ENCODE peak calls at places on chromosomes 12 and 14, in six cellular contexts. D is activated T-cell treated with anti-CD3 and anti-CD28 coated beads, Interleukin-2, amount 50 U/mL, for 4 hours; H is HepG2; M is upper lobe of left lung; K is stimulated activated naive CD8-positive, alpha-beta T cell treated with anti-CD3 and anti-CD28 coated beads, Interleukin-15, Interleukin-2, amounts not matched to agents 100 U/mL and 50 U/mL, for 24 hours; G is stimulated activated effector memory CD8-positive, alpha-beta T cell treated with anti-CD3 and anti-CD28 coated beads, Interleukin-12 subunit alpha, Interleukin-12 subunit beta, amount 100 ng/mL, for 72 hours. S is an unnamed sample.

GRCh38 chr12:71682466-71682865 is 3.4 kb upstream of the TMEM19 start:
- ATAC-seq in M (no peak), G (no peak), D (no peak), H (no peak), K (no peak), S (no peak)

GRCh38 chr14:102095231-102095870 is 8.5 kb upstream of the HSP90AA1 start:
- ATAC-seq in K (peak), M (no peak), D (peak), H (no peak), G (peak), S (peak)

GRCh38 chr14:24334431-24335271 is at the start of gene ADCY4:
- ATAC-seq in M (peak), H (peak), G (no peak), D (peak), K (no peak), S (no peak)

GRCh38 chr12:32120419-32120818 is 13.8 kb downstream of the BICD1 start:
- ATAC-seq in M (no peak), G (peak), H (no peak), K (peak), D (peak), S (peak)

GRCh38 chr14:68945190-68945584 is 33.9 kb downstream of the ACTN1 start:
- ATAC-seq in H (no peak), G (no peak), M (no peak), D (no peak), K (no peak), S (no peak)

GRCh38 chr14:49882826-49883694 is 9.8 kb upstream of the ARF6 start:
- ATAC-seq in H (no peak), K (no peak), M (peak), D (no peak), G (no peak), S (no peak)

GRCh38 chr14:68333265-68333664 is 459.6 kb downstream of the ZFP36L1 start:
- ATAC-seq in K (no peak), D (no peak), G (no peak), M (no peak), H (no peak), S (no peak)

GRCh38 chr12:110466791-110467190 is 1.3 kb downstream of the GPN3 start:
- ATAC-seq in M (no peak), G (no peak), H (no peak), K (no peak), D (no peak), S (no peak)

GRCh38 chr14:88911811-88912210 is 87.4 kb downstream of the TTC8 start:
- ATAC-seq in H (no peak), D (no peak), G (no peak), K (no peak), M (no peak), S (no peak)

GRCh38 chr14:21047378-21047781 is 5.2 kb downstream of the RNASE7 start:
- ATAC-seq in G (no peak), K (no peak), H (no peak), D (no peak), M (no peak), S (no peak)

GRCh38 chr14:75286313-75286712 is 7.7 kb downstream of the FOS start:
- ATAC-seq in D (no peak), G (no peak), M (no peak), H (peak), K (no peak), S (no peak)

GRCh38 chr12:103495158-103495782 is 498 bp downstream of the C12orf42 start:
- ATAC-seq in D (peak), M (peak), G (peak), K (peak), H (peak), S (peak)

GRCh38 chr12:15710860-15711510 is 78.2 kb downstream of the EPS8 start:
- ATAC-seq in D (no peak), M (no peak), K (no peak), H (no peak), G (no peak), S (no peak)

GRCh38 chr14:23695220-23695999 is 59.2 kb downstream of the DHRS2 start:
- ATAC-seq in D (no peak), K (no peak), H (no peak), M (peak), G (no peak), S (no peak)

GRCh38 chr12:65597527-65597926 is 226.8 kb upstream of the HMGA2 start:
- ATAC-seq in K (no peak), D (no peak), M (no peak), G (no peak), H (no peak), S (no peak)

GRCh38 chr12:2113501-2113912 is 60.7 kb downstream of the CACNA1C start:
- ATAC-seq in M (peak), K (no peak), D (no peak), H (no peak), G (no peak), S (no peak)

GRCh38 chr14:72710212-72710611 is 183.7 kb downstream of the DPF3 start:
- ATAC-seq in D (no peak), G (no peak), K (no peak), M (no peak), H (no peak), S (no peak)

GRCh38 chr14:103816991-103817390 is 30.4 kb downstream of the PPP1R13B start:
- ATAC-seq in M (no peak), K (no peak), H (no peak), G (no peak), D (no peak), S (no peak)

GRCh38 chr14:54882521-54882920 is 20.1 kb downstream of the GCH1 start:
- ATAC-seq in H (no peak), M (no peak), K (no peak), G (no peak), D (no peak), S (no peak)

GRCh38 chr14:99786423-99787051 is 6.7 kb upstream of the EML1 start:
- ATAC-seq in H (no peak), K (no peak), D (no peak), M (no peak), G (peak), S (no peak)

GRCh38 chr12:58425481-58426392 is 484.4 kb downstream of the ATP23 start:
- ATAC-seq in K (peak), D (peak), G (peak), H (peak), M (peak), S (peak)